ENCODE peak calls at places on chromosomes 7 and 10, in six cellular contexts. T, Y, V, F, N and H are unnamed samples.
A peak's percentile ranks its signal among the peaks of the same experiment; 100 is the strongest.

GRCh38 chr10:11058965-11059364 is 41.3 kb downstream of the CELF2 start:
- DNase-seq in T (no peak), N (no peak), V (no peak), F (no peak), Y (no peak), H (no peak)

GRCh38 chr10:71395621-71396020 is 1.1 kb upstream of the CDH23 start:
- DNase-seq in Y (no peak), V (no peak), F (no peak), N (no peak), T (no peak), H (no peak)

GRCh38 chr7:13359656-13360055 is 629.8 kb downstream of the ETV1 start:
- DNase-seq in F (no peak), V (no peak), N (no peak), Y (no peak), T (no peak), H (no peak)

GRCh38 chr7:42883950-42884349 is 27.9 kb downstream of the C7orf25 start:
- DNase-seq in T (no peak), F (no peak), V (no peak), N (peak; percentile 85), Y (no peak), H (no peak)

GRCh38 chr7:75996476-75996875 is 2.1 kb upstream of the TMEM120A start:
- DNase-seq in F (peak; percentile 14), T (no peak), N (no peak), Y (no peak), V (no peak), H (no peak)

GRCh38 chr7:71612892-71613291 is 480.9 kb downstream of the GALNT17 start:
- DNase-seq in N (no peak), V (no peak), T (no peak), F (no peak), Y (no peak), H (no peak)

GRCh38 chr7:19026888-19027287 is 90.5 kb downstream of the TWIST1 start:
- DNase-seq in T (no peak), N (no peak), F (no peak), V (no peak), Y (no peak), H (peak; percentile 48)

GRCh38 chr7:157930926-157931466 is 594.2 kb downstream of the DNAJB6 start:
- DNase-seq in T (no peak), F (no peak), N (no peak), V (no peak), Y (no peak), H (no peak)

GRCh38 chr7:79921976-79922375 is 212.7 kb upstream of the GNAI1 start:
- DNase-seq in T (no peak), N (no peak), Y (no peak), V (no peak), F (no peak), H (no peak)

GRCh38 chr7:79386688-79387422 is 66.6 kb downstream of the MAGI2 start:
- DNase-seq in N (no peak), T (no peak), Y (no peak), F (no peak), V (no peak), H (peak; percentile 70)

GRCh38 chr7:117986645-117987269 is 113.5 kb upstream of the CTTNBP2 start:
- DNase-seq in V (no peak), N (no peak), T (no peak), Y (no peak), F (no peak), H (no peak)

GRCh38 chr7:155296788-155297516 is 726 bp upstream of the INSIG1 start:
- DNase-seq in V (peak; percentile 67), N (peak; percentile 84), F (peak; percentile 90), Y (peak; percentile 80), T (peak; percentile 92), H (peak; percentile 77)

GRCh38 chr7:90119178-90119971 is 34.9 kb upstream of the STEAP1 start:
- DNase-seq in F (peak; percentile 43), T (peak; percentile 80), V (no peak), N (peak; percentile 65), Y (no peak), H (no peak)

GRCh38 chr7:19772323-19772722 is 1.1 kb downstream of the TMEM196 start:
- DNase-seq in N (no peak), Y (no peak), F (no peak), V (no peak), T (no peak), H (no peak)

GRCh38 chr7:158010956-158011698 is 576.5 kb downstream of the PTPRN2 start:
- DNase-seq in V (no peak), Y (no peak), N (no peak), T (no peak), F (no peak), H (no peak)

GRCh38 chr7:92698237-92698841 is 108.1 kb upstream of the FAM133B start:
- DNase-seq in V (no peak), F (no peak), Y (no peak), N (no peak), T (no peak), H (peak; percentile 83)

GRCh38 chr7:81725003-81725402 is 44.8 kb downstream of the HGF start:
- DNase-seq in V (no peak), F (no peak), T (no peak), N (no peak), Y (no peak), H (peak; percentile 11)

GRCh38 chr10:116195583-116195982 is 77.4 kb downstream of the GFRA1 start:
- DNase-seq in V (no peak), N (no peak), F (no peak), Y (no peak), T (no peak), H (no peak)

GRCh38 chr7:31443457-31443856 is 70.4 kb upstream of the ITPRID1 start:
- DNase-seq in N (no peak), Y (no peak), F (no peak), V (no peak), T (no peak), H (peak; percentile 24)

GRCh38 chr10:52488606-52489485 is 174.8 kb downstream of the DKK1 start:
- DNase-seq in Y (no peak), N (no peak), V (no peak), F (no peak), T (no peak), H (peak; percentile 60)

GRCh38 chr10:13977861-13978843 is 352.6 kb downstream of the FRMD4A start:
- DNase-seq in N (no peak), V (no peak), F (no peak), Y (no peak), T (no peak), H (peak; percentile 89)

GRCh38 chr10:121096617-121097431 is 245.7 kb downstream of the WDR11 start:
- DNase-seq in Y (no peak), V (no peak), N (no peak), T (no peak), F (no peak), H (no peak)

GRCh38 chr7:40839881-40840280 is 705.1 kb downstream of the SUGCT start:
- DNase-seq in V (no peak), T (no peak), N (no peak), Y (no peak), F (no peak), H (no peak)

GRCh38 chr7:76011437-76011836 is 17.0 kb upstream of the TMEM120A start:
- DNase-seq in N (no peak), T (peak; percentile 87), F (no peak), V (no peak), Y (no peak), H (peak; percentile 52)

GRCh38 chr10:124106241-124106905 is 13.0 kb upstream of the CHST15 start:
- DNase-seq in N (peak; percentile 78), T (peak; percentile 89), F (no peak), V (no peak), Y (no peak), H (peak; percentile 51)

GRCh38 chr10:17209931-17210330 is 8.5 kb upstream of the TRDMT1 start:
- DNase-seq in N (no peak), F (no peak), V (no peak), T (no peak), Y (no peak), H (no peak)

GRCh38 chr7:77331938-77332695 is 84.0 kb downstream of the GSAP start:
- DNase-seq in F (peak; percentile 60), N (peak; percentile 72), T (no peak), Y (no peak), V (peak; percentile 17), H (peak; percentile 81)

GRCh38 chr7:85185355-85186082 is 1.3 kb downstream of the SEMA3D start:
- DNase-seq in V (no peak), F (no peak), T (peak; percentile 91), Y (no peak), N (peak; percentile 59), H (peak; percentile 82)

GRCh38 chr10:90674927-90675326 is 182.9 kb downstream of the HTR7 start:
- DNase-seq in N (no peak), Y (no peak), V (no peak), F (no peak), T (peak; percentile 59), H (peak; percentile 91)

GRCh38 chr10:123926401-123927264 is 35.0 kb upstream of the CPXM2 start:
- DNase-seq in V (no peak), T (peak; percentile 35), Y (no peak), N (no peak), F (no peak), H (peak; percentile 58)

GRCh38 chr7:148815612-148816011 is 68.5 kb downstream of the EZH2 start:
- DNase-seq in N (no peak), Y (no peak), F (no peak), V (no peak), T (no peak), H (no peak)

GRCh38 chr7:651032-651728 is 75.3 kb upstream of the DNAAF5 start:
- DNase-seq in T (no peak), N (no peak), F (no peak), Y (no peak), V (peak; percentile 5), H (no peak)

GRCh38 chr7:155860840-155861479 is 48.7 kb upstream of the SHH start:
- DNase-seq in F (no peak), V (no peak), N (peak; percentile 93), Y (no peak), T (peak; percentile 78), H (no peak)